ENCODE peak calls at places on chromosomes 2 and 18, in four cellular contexts. W is Peyer's patch, B is right atrium auricular region, P is mucosa of descending colon. T is an unnamed sample.
A peak's percentile ranks its signal among the peaks of the same experiment; 100 is the strongest.

GRCh38 chr2:25238920-25239319 is 70.5 kb upstream of the POMC start:
- DNase-seq in P (no peak), B (no peak), W (no peak), T (no peak)

GRCh38 chr2:28658369-28658768 is 93.3 kb upstream of the PPP1CB start:
- DNase-seq in B (no peak), P (no peak), W (no peak), T (no peak)

GRCh38 chr2:27185331-27186026 is 26.4 kb upstream of the ATRAID start:
- DNase-seq in W (peak; percentile 68), B (peak; percentile 75), P (no peak), T (no peak)

GRCh38 chr2:216987176-216987809 is 127.4 kb upstream of the TNP1 start:
- DNase-seq in B (no peak), W (no peak), P (no peak), T (no peak)

GRCh38 chr2:181459646-181460045 is 2.5 kb downstream of the ITGA4 start:
- DNase-seq in W (no peak), B (no peak), P (no peak), T (no peak)

GRCh38 chr2:215668329-215668728 is 232.5 kb upstream of the FN1 start:
- DNase-seq in P (no peak), W (no peak), B (no peak), T (no peak)

GRCh38 chr18:61771861-61772260 is 120.9 kb downstream of the RNF152 start:
- DNase-seq in P (no peak), B (no peak), W (no peak), T (no peak)

GRCh38 chr2:37907480-37908070 is 17.5 kb upstream of the RMDN2 start:
- DNase-seq in P (no peak), B (no peak), W (no peak), T (no peak)

GRCh38 chr2:170928036-170928823 is 823 bp upstream of the GORASP2 start:
- DNase-seq in W (no peak), B (no peak), P (no peak), T (no peak)

GRCh38 chr2:11365096-11365856 is 20.8 kb upstream of the ROCK2 start:
- DNase-seq in B (no peak), P (no peak), W (no peak), T (no peak)

GRCh38 chr2:25606892-25607291 is 66.5 kb downstream of the DTNB start:
- DNase-seq in B (no peak), W (peak; percentile 51), P (no peak), T (no peak)

GRCh38 chr2:29753676-29754444 is 167.5 kb downstream of the ALK start:
- DNase-seq in W (no peak), B (no peak), P (no peak), T (no peak)

GRCh38 chr2:207955456-207955855 is 69.9 kb downstream of the PLEKHM3 start:
- DNase-seq in W (no peak), P (no peak), B (no peak), T (no peak)

GRCh38 chr2:105764059-105764458 is 19.3 kb downstream of the NCK2 start:
- DNase-seq in B (no peak), W (no peak), P (no peak), T (no peak)

GRCh38 chr2:105139556-105140236 is 101.8 kb downstream of the MRPS9 start:
- DNase-seq in W (no peak), B (no peak), P (no peak), T (no peak)

GRCh38 chr2:24514820-24515219 is 23.8 kb downstream of the NCOA1 start:
- DNase-seq in P (no peak), W (no peak), B (no peak), T (no peak)

DNA sequence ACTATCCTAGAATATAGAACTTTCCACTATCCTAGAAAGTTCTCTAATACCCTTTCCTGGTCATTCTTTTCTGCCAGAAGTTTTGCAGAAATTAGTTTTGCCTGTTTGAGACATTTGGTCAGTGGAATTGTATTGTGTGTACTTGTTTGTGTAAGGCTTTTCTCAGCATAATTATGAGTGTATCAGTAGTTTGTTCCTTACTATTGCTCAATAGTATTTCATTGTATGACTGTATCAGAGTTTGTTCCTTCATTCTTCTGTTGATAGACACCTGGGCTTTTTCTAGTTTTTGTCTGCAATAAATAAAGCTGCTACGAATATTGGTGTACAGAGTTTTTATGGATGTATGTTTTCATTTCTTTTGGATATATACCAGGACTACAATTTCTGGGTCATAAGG is 27.2 kb downstream of the CCDC138 start:
- DNase-seq in B (no peak), W (no peak), P (no peak), T (no peak)
- H3K36me3 ChIP-seq in B (no peaks in the 10 kb centered on the region), W (no peaks in the 10 kb centered on the region), P (no peaks in the 10 kb centered on the region), T (peaks cover 5% of the 10 kb centered on the region)

DNA sequence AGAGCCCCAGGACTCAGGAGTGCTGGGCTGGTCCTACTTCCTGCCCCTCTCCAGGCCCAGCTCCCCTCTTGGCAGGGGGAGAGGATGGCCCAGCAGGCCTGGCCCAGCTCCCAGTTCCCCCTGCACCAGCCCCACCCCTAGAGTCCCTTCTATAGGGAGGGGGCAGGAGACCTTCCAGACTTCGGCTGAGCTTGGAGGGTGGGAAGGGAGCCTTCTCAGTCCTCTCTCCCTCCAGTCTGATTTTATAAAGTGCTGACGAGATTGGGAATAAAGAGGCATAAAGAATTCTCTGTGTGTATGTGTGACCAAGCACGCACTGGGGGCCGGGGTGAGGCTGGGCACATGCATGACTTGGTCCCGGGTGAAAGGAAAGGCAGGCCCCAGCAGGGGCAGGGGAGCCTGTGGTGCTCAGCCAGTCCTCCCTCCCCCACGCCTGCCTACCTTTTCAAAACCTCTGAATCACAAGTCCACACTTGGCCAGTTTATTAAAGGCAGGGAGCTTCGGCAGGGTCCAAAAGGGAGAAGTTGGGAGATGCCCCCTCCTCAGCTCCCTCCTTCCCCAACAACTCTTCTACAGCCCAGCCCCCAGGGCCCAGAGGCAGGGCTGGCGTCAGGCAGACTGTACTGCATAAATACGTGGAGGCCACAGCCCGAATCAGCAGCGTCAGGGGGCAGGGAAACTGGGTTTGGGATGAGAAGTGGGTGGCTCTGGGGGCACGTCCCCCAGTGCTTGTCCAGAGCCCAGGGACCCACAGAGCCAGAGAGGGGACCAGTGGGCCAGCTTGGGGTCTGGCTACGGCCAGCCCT is 4.9 kb downstream of the CHPF start:
- DNase-seq in P (no peak), W (no peak), B (no peak), T (no peak)
- H3K4me3 ChIP-seq in P (no peak overlapping the region), W (no peak overlapping the region), B (no peak overlapping the region), T (no peak overlapping the region)

GRCh38 chr2:117952237-117952636 is 61.6 kb downstream of the CCDC93 start:
- DNase-seq in B (no peak), P (no peak), W (no peak), T (no peak)

GRCh38 chr2:117944816-117945215 is 69.1 kb downstream of the CCDC93 start:
- DNase-seq in W (no peak), P (no peak), B (no peak), T (no peak)

GRCh38 chr2:117945296-117945695 is 68.6 kb downstream of the CCDC93 start:
- DNase-seq in P (no peak), W (no peak), B (no peak), T (no peak)

GRCh38 chr2:117948585-117948984 is 65.3 kb downstream of the CCDC93 start:
- DNase-seq in W (no peak), P (no peak), B (no peak), T (no peak)

DNA sequence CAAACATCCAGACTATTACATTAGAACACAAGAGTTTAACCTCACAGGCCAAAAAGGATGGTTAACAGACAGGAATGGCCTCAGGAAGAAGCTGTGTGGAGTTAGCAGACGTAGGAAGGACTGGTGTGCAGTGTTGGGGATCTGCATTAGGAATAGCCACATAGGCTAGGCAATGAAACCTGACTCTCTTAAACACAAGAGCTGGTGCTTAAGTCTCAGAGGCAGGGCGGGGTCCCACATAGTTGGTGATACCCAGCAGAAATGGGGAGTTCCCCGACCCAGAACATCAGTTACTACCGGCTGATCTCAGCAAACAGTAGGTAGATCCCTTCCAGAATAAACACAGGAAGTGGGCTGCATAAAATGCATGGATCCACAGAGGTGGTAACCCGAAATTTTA is 64.1 kb downstream of the CCDC93 start:
- DNase-seq in P (no peak), W (no peak), B (no peak), T (no peak)
- TF ChIP-seq CTCF in P (no peak), W (no peak), B (no peak), T (no peak)

DNA sequence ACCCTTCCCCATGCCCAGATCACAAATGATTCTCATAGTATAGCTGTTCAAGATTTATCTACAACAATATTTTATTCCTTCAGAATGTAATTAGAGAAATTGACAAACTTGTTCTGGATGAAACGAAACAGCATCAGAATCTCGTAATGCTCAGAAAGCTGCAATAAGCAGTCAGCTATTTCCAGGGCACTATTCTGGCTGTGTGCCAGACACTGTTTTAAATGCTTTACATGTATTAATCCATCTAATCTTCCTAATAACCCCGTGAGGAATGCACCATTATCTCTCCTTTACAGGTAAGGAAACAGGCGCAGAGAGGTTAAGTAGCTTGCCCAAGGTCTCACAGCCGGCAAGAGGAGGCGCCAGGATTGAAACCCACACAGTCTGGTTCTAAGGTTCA is 10.1 kb upstream of the LYPD6B start:
- DNase-seq in P (no peak), W (no peak), B (no peak), T (no peak)
- H3K36me3 ChIP-seq in P (no peaks in the 10 kb centered on the region), W (no peaks in the 10 kb centered on the region), B (no peaks in the 10 kb centered on the region), T (no peaks in the 10 kb centered on the region)

GRCh38 chr2:172098650-172099471 is 3.8 kb downstream of the DLX2 start:
- DNase-seq in B (peak; percentile 58), P (peak; percentile 54), W (no peak), T (peak; percentile 64)

GRCh38 chr2:172099472-172100079 is 3.1 kb downstream of the DLX2 start:
- DNase-seq in W (no peak), B (no peak), P (no peak), T (no peak)

GRCh38 chr2:172101707-172102158 is 967 bp downstream of the DLX2 start:
- DNase-seq in W (no peak), P (peak; percentile 39), B (no peak), T (no peak)

GRCh38 chr2:172101008-172101706 is 1.5 kb downstream of the DLX2 start:
- DNase-seq in W (no peak), B (no peak), P (peak; percentile 28), T (no peak)

DNA sequence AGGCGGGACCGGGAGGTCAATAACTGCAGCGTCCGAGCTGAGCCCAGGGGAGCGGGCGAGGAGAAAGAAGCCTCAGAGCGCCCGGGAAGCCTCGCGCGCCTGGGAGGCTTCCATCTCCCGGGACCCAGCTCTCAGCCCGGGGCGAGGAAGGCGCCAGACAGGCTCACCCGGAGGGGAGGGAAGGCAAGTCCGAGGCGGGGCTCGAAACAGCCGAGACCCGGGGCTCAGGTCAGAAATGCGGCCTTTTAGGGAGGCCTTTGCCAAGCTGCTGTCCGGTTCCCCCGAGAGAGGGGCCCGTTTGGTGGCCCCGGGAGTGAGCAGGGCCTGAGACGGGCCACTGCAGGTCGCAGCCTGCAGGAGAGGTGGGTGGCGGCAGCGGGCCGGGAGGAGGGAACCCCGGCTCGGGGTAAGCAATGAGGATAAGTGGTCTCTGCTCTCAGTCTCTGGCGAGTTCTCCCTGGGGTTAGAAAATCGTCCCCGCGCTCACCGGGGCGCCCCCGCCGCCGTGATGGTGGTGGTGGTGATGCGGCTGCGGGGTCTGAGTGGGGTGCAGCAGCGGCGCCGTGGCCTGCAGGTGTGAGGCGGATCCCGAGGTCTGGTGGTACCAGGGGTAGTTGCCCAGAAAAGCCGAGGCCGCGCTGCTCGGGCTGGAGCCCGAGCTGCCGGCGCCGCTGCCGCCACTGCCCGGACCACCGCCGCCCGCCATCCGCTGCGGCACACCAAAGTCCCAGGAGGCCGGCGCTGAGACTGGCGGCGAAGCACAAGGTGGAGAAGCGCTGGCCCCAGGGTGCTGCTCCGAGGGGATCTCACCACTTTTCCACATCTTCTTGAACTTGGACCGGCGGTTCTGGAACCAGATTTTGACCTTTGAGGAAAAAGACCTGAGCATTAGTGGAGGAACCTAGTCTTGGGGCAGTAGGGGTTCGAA is 2.4 kb downstream of the DLX2 start:
- DNase-seq in W (no peak), P (peak; percentile 26), B (no peak), T (no peak)
- H3K4me3 ChIP-seq in W (no peak overlapping the region), P (no peak overlapping the region), B (no peak overlapping the region), T (peak overlapping the region; percentile 34)